ENCODE peak calls at places on chromosomes 11 and 22, in seven cellular contexts. One of them, this sample, is unnamed.

GRCh38 chr22:17791196-17791595 is 16.9 kb upstream of the BID start:
- DNase-seq in hepatocyte: no peak
- DNase-seq in OCI-LY7: no peak
- DNase-seq in ovary: no peak
- DNase-seq in body of pancreas: no peak
- DNase-seq in WERI-Rb-1: no peak
- DNase-seq in A549: no peak
- DNase-seq in this sample: no peak

GRCh38 chr22:22877523-22878210 is 9.9 kb upstream of the IGLL5 start:
- DNase-seq in hepatocyte: peak
- DNase-seq in OCI-LY7: peak
- DNase-seq in ovary: no peak
- DNase-seq in body of pancreas: peak
- DNase-seq in WERI-Rb-1: peak
- DNase-seq in A549: peak
- DNase-seq in this sample: peak

GRCh38 chr11:103798029-103798428 is 238.4 kb upstream of the DDI1 start:
- DNase-seq in hepatocyte: no peak
- DNase-seq in OCI-LY7: no peak
- DNase-seq in ovary: no peak
- DNase-seq in body of pancreas: no peak
- DNase-seq in WERI-Rb-1: no peak
- DNase-seq in A549: no peak
- DNase-seq in this sample: no peak

GRCh38 chr22:31246687-31247086 is 34.6 kb downstream of the LIMK2 start:
- DNase-seq in hepatocyte: no peak
- DNase-seq in OCI-LY7: no peak
- DNase-seq in ovary: no peak
- DNase-seq in body of pancreas: no peak
- DNase-seq in WERI-Rb-1: no peak
- DNase-seq in A549: no peak
- DNase-seq in this sample: no peak

GRCh38 chr22:30276041-30276440 is 9.4 kb upstream of the OSM start:
- DNase-seq in hepatocyte: no peak
- DNase-seq in OCI-LY7: no peak
- DNase-seq in ovary: no peak
- DNase-seq in body of pancreas: no peak
- DNase-seq in WERI-Rb-1: no peak
- DNase-seq in A549: no peak
- DNase-seq in this sample: no peak

GRCh38 chr11:86636275-86636674 is 36.1 kb downstream of the ME3 start:
- DNase-seq in hepatocyte: no peak
- DNase-seq in OCI-LY7: no peak
- DNase-seq in ovary: no peak
- DNase-seq in body of pancreas: no peak
- DNase-seq in WERI-Rb-1: no peak
- DNase-seq in A549: no peak
- DNase-seq in this sample: no peak

GRCh38 chr11:65434667-65435179 is 12.1 kb downstream of the NEAT1 start:
- DNase-seq in hepatocyte: no peak
- DNase-seq in OCI-LY7: no peak
- DNase-seq in ovary: no peak
- DNase-seq in body of pancreas: no peak
- DNase-seq in WERI-Rb-1: no peak
- DNase-seq in A549: no peak
- DNase-seq in this sample: no peak

GRCh38 chr22:47129902-47130301 is 367.5 kb downstream of the TBC1D22A start:
- DNase-seq in hepatocyte: peak
- DNase-seq in OCI-LY7: no peak
- DNase-seq in ovary: no peak
- DNase-seq in body of pancreas: no peak
- DNase-seq in WERI-Rb-1: peak
- DNase-seq in A549: no peak
- DNase-seq in this sample: no peak

GRCh38 chr22:39283312-39284141 is 35.9 kb downstream of the RPL3 start:
- DNase-seq in hepatocyte: peak
- DNase-seq in OCI-LY7: no peak
- DNase-seq in ovary: no peak
- DNase-seq in body of pancreas: no peak
- DNase-seq in WERI-Rb-1: no peak
- DNase-seq in A549: no peak
- DNase-seq in this sample: no peak

GRCh38 chr11:79265756-79266322 is 175.0 kb downstream of the TENM4 start:
- DNase-seq in hepatocyte: peak
- DNase-seq in OCI-LY7: no peak
- DNase-seq in ovary: no peak
- DNase-seq in body of pancreas: no peak
- DNase-seq in WERI-Rb-1: no peak
- DNase-seq in A549: no peak
- DNase-seq in this sample: no peak

GRCh38 chr11:85540635-85541034 is 86.5 kb downstream of the DLG2 start:
- DNase-seq in hepatocyte: no peak
- DNase-seq in OCI-LY7: no peak
- DNase-seq in ovary: no peak
- DNase-seq in body of pancreas: no peak
- DNase-seq in WERI-Rb-1: no peak
- DNase-seq in A549: no peak
- DNase-seq in this sample: no peak

GRCh38 chr11:6703247-6704063 is 20.3 kb upstream of the MRPL17 start:
- DNase-seq in hepatocyte: peak
- DNase-seq in OCI-LY7: peak
- DNase-seq in ovary: no peak
- DNase-seq in body of pancreas: peak
- DNase-seq in WERI-Rb-1: peak
- DNase-seq in A549: peak
- DNase-seq in this sample: no peak

GRCh38 chr11:13525257-13525656 is 29.5 kb upstream of the PTH start:
- DNase-seq in hepatocyte: no peak
- DNase-seq in OCI-LY7: no peak
- DNase-seq in ovary: no peak
- DNase-seq in body of pancreas: no peak
- DNase-seq in WERI-Rb-1: no peak
- DNase-seq in A549: no peak
- DNase-seq in this sample: no peak

GRCh38 chr11:67436459-67437081 is 912 bp downstream of the PTPRCAP start:
- DNase-seq in hepatocyte: no peak
- DNase-seq in OCI-LY7: peak
- DNase-seq in ovary: no peak
- DNase-seq in body of pancreas: no peak
- DNase-seq in WERI-Rb-1: peak
- DNase-seq in A549: no peak
- DNase-seq in this sample: peak

GRCh38 chr22:37045958-37046357 is 5.6 kb upstream of the KCTD17 start:
- DNase-seq in hepatocyte: peak
- DNase-seq in OCI-LY7: peak
- DNase-seq in ovary: no peak
- DNase-seq in body of pancreas: no peak
- DNase-seq in WERI-Rb-1: no peak
- DNase-seq in A549: peak
- DNase-seq in this sample: no peak

GRCh38 chr11:117979481-117980211 is 6.5 kb upstream of the IL10RA start:
- DNase-seq in hepatocyte: no peak
- DNase-seq in OCI-LY7: peak
- DNase-seq in ovary: no peak
- DNase-seq in body of pancreas: no peak
- DNase-seq in WERI-Rb-1: no peak
- DNase-seq in A549: no peak
- DNase-seq in this sample: no peak

GRCh38 chr11:117980716-117981115 is 5.5 kb upstream of the IL10RA start:
- DNase-seq in hepatocyte: no peak
- DNase-seq in OCI-LY7: no peak
- DNase-seq in ovary: no peak
- DNase-seq in body of pancreas: no peak
- DNase-seq in WERI-Rb-1: no peak
- DNase-seq in A549: no peak
- DNase-seq in this sample: no peak

GRCh38 chr11:117983163-117983475 is 3.1 kb upstream of the IL10RA start:
- DNase-seq in hepatocyte: no peak
- DNase-seq in OCI-LY7: no peak
- DNase-seq in ovary: no peak
- DNase-seq in body of pancreas: no peak
- DNase-seq in WERI-Rb-1: no peak
- DNase-seq in A549: no peak
- DNase-seq in this sample: no peak

GRCh38 chr11:117978982-117979381 is 7.2 kb upstream of the IL10RA start:
- DNase-seq in hepatocyte: no peak
- DNase-seq in OCI-LY7: no peak
- DNase-seq in ovary: no peak
- DNase-seq in body of pancreas: no peak
- DNase-seq in WERI-Rb-1: no peak
- DNase-seq in A549: no peak
- DNase-seq in this sample: no peak

GRCh38 chr11:117980280-117980679 is 5.9 kb upstream of the IL10RA start:
- DNase-seq in hepatocyte: no peak
- DNase-seq in OCI-LY7: no peak
- DNase-seq in ovary: no peak
- DNase-seq in body of pancreas: no peak
- DNase-seq in WERI-Rb-1: no peak
- DNase-seq in A549: no peak
- DNase-seq in this sample: no peak
- H3K27ac ChIP-seq in hepatocyte: no peak
- H3K27ac ChIP-seq in OCI-LY7: no peak
- H3K27ac ChIP-seq in ovary: no peak
- H3K27ac ChIP-seq in body of pancreas: no peak
- H3K27ac ChIP-seq in WERI-Rb-1: no peak
- H3K27ac ChIP-seq in A549: no peak
- H3K27ac ChIP-seq in this sample: no peak

DNA sequence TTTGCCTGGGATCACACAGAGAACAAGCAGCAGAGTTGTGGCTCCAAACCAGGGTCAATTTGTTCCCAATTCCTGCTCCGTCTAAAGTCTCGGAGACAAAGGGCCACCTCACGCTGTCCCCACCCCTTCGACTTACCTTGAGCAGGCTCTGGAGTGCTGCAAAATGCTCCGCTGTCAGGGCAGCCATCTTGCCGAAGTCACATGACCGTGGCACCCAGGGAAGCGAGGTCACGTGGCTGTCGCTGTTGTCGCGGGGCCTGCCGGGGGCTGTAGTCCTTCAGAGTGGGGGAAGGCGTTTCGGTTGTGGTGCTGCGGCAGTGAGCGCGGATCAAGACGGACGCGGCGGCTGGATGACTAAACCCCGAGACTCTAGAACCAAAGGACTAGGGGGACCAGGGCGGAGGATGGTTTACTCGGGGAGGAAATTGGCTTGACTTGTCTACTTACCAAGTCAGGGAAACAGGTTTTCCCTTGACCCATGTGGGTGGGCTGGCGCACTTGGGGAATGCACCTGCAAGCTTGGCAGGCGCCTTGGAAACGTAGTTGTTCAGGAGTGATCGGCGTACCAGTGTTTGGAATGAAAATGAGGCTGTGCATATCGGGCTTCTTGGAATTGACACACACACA is at the start of gene COMMD9:
- DNase-seq in hepatocyte: peak
- DNase-seq in OCI-LY7: peak
- DNase-seq in ovary: peak
- DNase-seq in body of pancreas: peak
- DNase-seq in WERI-Rb-1: peak
- DNase-seq in A549: peak
- DNase-seq in this sample: peak
- TF ChIP-seq CTCF in hepatocyte: no peak
- TF ChIP-seq CTCF in OCI-LY7: no peak
- TF ChIP-seq CTCF in ovary: no peak
- TF ChIP-seq CTCF in body of pancreas: no peak
- TF ChIP-seq CTCF in WERI-Rb-1: no peak
- TF ChIP-seq CTCF in A549: no peak
- TF ChIP-seq CTCF in this sample: no peak

GRCh38 chr11:75143420-75143731 is 7.5 kb upstream of the SLCO2B1 start:
- DNase-seq in hepatocyte: no peak
- DNase-seq in OCI-LY7: no peak
- DNase-seq in ovary: no peak
- DNase-seq in body of pancreas: no peak
- DNase-seq in WERI-Rb-1: no peak
- DNase-seq in A549: no peak
- DNase-seq in this sample: no peak
- H3K27ac ChIP-seq in hepatocyte: no peak
- H3K27ac ChIP-seq in OCI-LY7: peak
- H3K27ac ChIP-seq in ovary: no peak
- H3K27ac ChIP-seq in body of pancreas: no peak
- H3K27ac ChIP-seq in WERI-Rb-1: no peak
- H3K27ac ChIP-seq in A549: peak
- H3K27ac ChIP-seq in this sample: no peak

DNA sequence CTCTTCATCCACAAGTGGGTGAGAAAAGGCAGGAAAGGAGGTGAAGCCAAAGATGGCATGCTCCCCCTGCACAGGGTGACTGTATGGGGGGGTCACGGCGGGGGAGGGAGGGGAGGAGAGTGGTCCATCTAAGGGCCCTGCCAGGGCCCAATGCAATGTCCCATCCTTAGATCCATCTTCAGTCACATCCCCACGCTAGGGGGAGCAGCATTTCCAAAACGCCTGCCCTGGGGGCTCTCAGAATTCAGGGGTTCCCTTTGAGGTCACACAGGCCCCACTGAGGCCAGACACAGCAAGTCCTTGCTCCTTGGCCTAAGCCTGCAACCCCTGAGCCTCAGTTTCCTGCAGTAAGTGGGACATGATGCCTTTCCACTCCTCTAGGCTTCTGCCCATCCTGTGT is 52.4 kb downstream of the RTN4R start:
- DNase-seq in hepatocyte: no peak
- DNase-seq in OCI-LY7: no peak
- DNase-seq in ovary: no peak
- DNase-seq in body of pancreas: no peak
- DNase-seq in WERI-Rb-1: no peak
- DNase-seq in A549: no peak
- DNase-seq in this sample: no peak
- TF ChIP-seq CTCF in hepatocyte: no peak
- TF ChIP-seq CTCF in OCI-LY7: peak
- TF ChIP-seq CTCF in ovary: no peak
- TF ChIP-seq CTCF in body of pancreas: no peak
- TF ChIP-seq CTCF in WERI-Rb-1: no peak
- TF ChIP-seq CTCF in A549: no peak
- TF ChIP-seq CTCF in this sample: no peak

DNA sequence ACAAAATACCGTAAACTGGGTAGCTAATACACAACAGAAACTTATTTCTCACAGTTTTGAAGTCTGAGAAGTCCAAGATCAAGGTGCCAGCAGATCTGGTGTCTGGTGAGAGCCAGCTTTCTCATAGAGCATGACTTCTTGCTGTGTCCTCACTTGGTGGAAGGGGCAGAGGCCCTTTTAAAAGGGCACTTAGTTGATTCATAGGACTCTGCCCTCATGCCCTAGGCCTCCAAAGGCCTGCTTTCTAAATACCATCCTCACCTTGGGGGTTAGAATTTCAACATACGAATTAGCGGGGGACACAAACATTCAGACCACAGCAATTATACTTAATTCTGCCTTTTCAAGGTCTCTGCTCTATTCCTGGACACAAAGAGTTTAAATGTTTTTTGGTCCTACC is 52.3 kb upstream of the FDX1 start:
- DNase-seq in hepatocyte: no peak
- DNase-seq in OCI-LY7: no peak
- DNase-seq in ovary: no peak
- DNase-seq in body of pancreas: no peak
- DNase-seq in WERI-Rb-1: no peak
- DNase-seq in A549: no peak
- DNase-seq in this sample: no peak
- H3K27ac ChIP-seq in hepatocyte: peak
- H3K27ac ChIP-seq in OCI-LY7: no peak
- H3K27ac ChIP-seq in ovary: no peak
- H3K27ac ChIP-seq in body of pancreas: peak
- H3K27ac ChIP-seq in WERI-Rb-1: no peak
- H3K27ac ChIP-seq in A549: peak
- H3K27ac ChIP-seq in this sample: no peak

This sample was measured in CD4-positive, alpha-beta T cell.